ENCODE peak calls at places on chromosome 21, in six cellular contexts. X is A549, B is hippocampal formation, V is cardiac muscle cell, P is A172, A is NCI-H1417. J is an unnamed sample.

GRCh38 chr21:42474982-42475381 is 21.0 kb downstream of the RSPH1 start:
- DNase-seq in A (no peak), B (no peak), P (no peak), X (no peak), V (no peak), J (no peak)

GRCh38 chr21:39169906-39170305 is 13.3 kb downstream of the PSMG1 start:
- DNase-seq in B (no peak), V (no peak), P (no peak), X (no peak), A (no peak), J (no peak)

GRCh38 chr21:29121759-29122158 is 8.7 kb upstream of the MAP3K7CL start:
- DNase-seq in X (no peak), B (no peak), V (no peak), P (no peak), A (no peak), J (no peak)

GRCh38 chr21:32645261-32646182 is 33.3 kb upstream of the CFAP298 start:
- DNase-seq in P (no peak), B (no peak), A (no peak), X (no peak), V (peak), J (peak)

GRCh38 chr21:32364387-32364786 is 28.4 kb downstream of the URB1 start:
- DNase-seq in A (no peak), X (no peak), V (no peak), B (peak), P (no peak), J (no peak)

GRCh38 chr21:31410763-31411278 is 66.8 kb upstream of the TIAM1 start:
- DNase-seq in X (no peak), B (no peak), P (peak), V (no peak), A (no peak), J (no peak)

GRCh38 chr21:35743571-35743970 is 316.8 kb downstream of the SETD4 start:
- DNase-seq in V (no peak), X (no peak), B (no peak), P (no peak), A (no peak), J (no peak)

GRCh38 chr21:41977034-41977950 is 23.5 kb upstream of the C2CD2 start:
- DNase-seq in P (no peak), B (no peak), A (no peak), V (no peak), X (no peak), J (no peak)

GRCh38 chr21:40300300-40300699 is 433.1 kb downstream of the PCP4 start:
- DNase-seq in V (peak), B (no peak), P (no peak), X (no peak), A (no peak), J (no peak)

GRCh38 chr21:45971487-45972352 is 9.8 kb upstream of the COL6A1 start:
- DNase-seq in B (no peak), V (no peak), P (peak), A (no peak), X (no peak), J (no peak)

GRCh38 chr21:43699933-43700599 is 18.9 kb upstream of the PDXK start:
- DNase-seq in P (no peak), V (no peak), A (no peak), B (no peak), X (no peak), J (no peak)

GRCh38 chr21:31932470-31932764 is 59.6 kb downstream of the HUNK start:
- DNase-seq in A (no peak), V (no peak), P (no peak), B (no peak), X (no peak), J (no peak)

GRCh38 chr21:34180406-34180805 is 107.0 kb downstream of the MRPS6 start:
- DNase-seq in A (no peak), V (no peak), X (no peak), B (no peak), P (no peak), J (no peak)

GRCh38 chr21:36909901-36910561 is 56.4 kb downstream of the HLCS start:
- DNase-seq in B (no peak), V (no peak), P (peak), X (peak), A (no peak), J (no peak)

GRCh38 chr21:40016667-40017066 is 149.4 kb downstream of the PCP4 start:
- DNase-seq in V (no peak), B (no peak), X (no peak), A (no peak), P (no peak), J (no peak)